ENCODE peak calls at places on chromosome 15, in four cellular contexts. One of them, this sample, is unnamed. For H3K36me3, the result is how much of the 10 kb centered on the place peaks cover.

GRCh38 chr15:83153288-83153687 is 45.8 kb downstream of the TM6SF1 start:
- DNase-seq in RWPE2: no peak
- DNase-seq in GM06990: no peak
- DNase-seq in Panc1: no peak
- DNase-seq in this sample: no peak

GRCh38 chr15:68646156-68646555 is 67.4 kb downstream of the CORO2B start:
- DNase-seq in RWPE2: peak
- DNase-seq in GM06990: no peak
- DNase-seq in Panc1: no peak
- DNase-seq in this sample: no peak

GRCh38 chr15:63038926-63039673 is 3.4 kb upstream of the TPM1 start:
- DNase-seq in RWPE2: no peak
- DNase-seq in GM06990: no peak
- DNase-seq in Panc1: no peak
- DNase-seq in this sample: no peak

GRCh38 chr15:63595066-63595465 is 2.1 kb upstream of the FBXL22 start:
- DNase-seq in RWPE2: no peak
- DNase-seq in GM06990: no peak
- DNase-seq in Panc1: no peak
- DNase-seq in this sample: no peak

GRCh38 chr15:56341201-56341600 is 24.0 kb upstream of the TEX9 start:
- DNase-seq in RWPE2: peak
- DNase-seq in GM06990: no peak
- DNase-seq in Panc1: no peak
- DNase-seq in this sample: no peak

GRCh38 chr15:35630985-35631384 is 85.0 kb upstream of the DPH6 start:
- DNase-seq in RWPE2: no peak
- DNase-seq in GM06990: no peak
- DNase-seq in Panc1: no peak
- DNase-seq in this sample: no peak

GRCh38 chr15:31483924-31484368 is 157.3 kb downstream of the KLF13 start:
- DNase-seq in RWPE2: no peak
- DNase-seq in GM06990: no peak
- DNase-seq in Panc1: no peak
- DNase-seq in this sample: no peak

GRCh38 chr15:66226736-66227135 is 26.8 kb downstream of the MEGF11 start:
- DNase-seq in RWPE2: no peak
- DNase-seq in GM06990: no peak
- DNase-seq in Panc1: no peak
- DNase-seq in this sample: no peak

GRCh38 chr15:67097893-67098740 is 32.7 kb downstream of the SMAD3 start:
- DNase-seq in RWPE2: no peak
- DNase-seq in GM06990: no peak
- DNase-seq in Panc1: no peak
- DNase-seq in this sample: no peak

GRCh38 chr15:33064878-33065277 is 129.6 kb downstream of the FMN1 start:
- DNase-seq in RWPE2: no peak
- DNase-seq in GM06990: no peak
- DNase-seq in Panc1: no peak
- DNase-seq in this sample: no peak

GRCh38 chr15:67407709-67408257 is 113.1 kb upstream of the C15orf61 start:
- DNase-seq in RWPE2: no peak
- DNase-seq in GM06990: no peak
- DNase-seq in Panc1: no peak
- DNase-seq in this sample: no peak

GRCh38 chr15:82064824-82065223 is 19.0 kb upstream of the MEX3B start:
- DNase-seq in RWPE2: no peak
- DNase-seq in GM06990: no peak
- DNase-seq in Panc1: no peak
- DNase-seq in this sample: no peak

GRCh38 chr15:40932146-40932545 is 3.0 kb downstream of the DLL4 start:
- DNase-seq in RWPE2: peak
- DNase-seq in GM06990: no peak
- DNase-seq in Panc1: no peak
- DNase-seq in this sample: no peak

GRCh38 chr15:28726102-28726501 is 13.9 kb upstream of the GOLGA8M start:
- DNase-seq in RWPE2: no peak
- DNase-seq in GM06990: no peak
- DNase-seq in Panc1: no peak
- DNase-seq in this sample: no peak

GRCh38 chr15:79874242-79874641 is 22.6 kb downstream of the MTHFS start:
- DNase-seq in RWPE2: no peak
- DNase-seq in GM06990: no peak
- DNase-seq in Panc1: no peak
- DNase-seq in this sample: peak
- H3K4me3 ChIP-seq in RWPE2: no peak
- H3K4me3 ChIP-seq in GM06990: no peak
- H3K4me3 ChIP-seq in Panc1: no peak
- H3K4me3 ChIP-seq in this sample: no peak

GRCh38 chr15:75620776-75621536 is 4.6 kb downstream of the SNUPN start:
- DNase-seq in RWPE2: peak
- DNase-seq in GM06990: no peak
- DNase-seq in Panc1: no peak
- DNase-seq in this sample: no peak
- TF ChIP-seq CTCF in RWPE2: peak
- TF ChIP-seq CTCF in GM06990: no peak
- TF ChIP-seq CTCF in Panc1: no peak
- TF ChIP-seq CTCF in this sample: no peak

GRCh38 chr15:22907161-22907950 is 68.9 kb downstream of the NIPA2 start:
- DNase-seq in RWPE2: peak
- DNase-seq in GM06990: no peak
- DNase-seq in Panc1: no peak
- DNase-seq in this sample: no peak
- H3K36me3 ChIP-seq in RWPE2: half or more
- H3K36me3 ChIP-seq in GM06990: under half
- H3K36me3 ChIP-seq in Panc1: under half
- H3K36me3 ChIP-seq in this sample: under half

GRCh38 chr15:100879046-100879445 is 585 bp upstream of the ALDH1A3 start:
- DNase-seq in RWPE2: peak
- DNase-seq in GM06990: no peak
- DNase-seq in Panc1: no peak
- DNase-seq in this sample: no peak
- H3K4me3 ChIP-seq in RWPE2: peak
- H3K4me3 ChIP-seq in GM06990: peak
- H3K4me3 ChIP-seq in Panc1: peak
- H3K4me3 ChIP-seq in this sample: peak

This sample was measured in kidney epithelial cell.